ENCODE peak calls at places on chromosomes 6 and 20, in five cellular contexts. One of them, this sample, is unnamed.

GRCh38 chr6:128415387-128415786 is 105.0 kb downstream of the PTPRK start:
- DNase-seq in SK-N-SH: no peak
- DNase-seq in GM12878: no peak
- DNase-seq in K562: no peak
- DNase-seq in HepG2: no peak
- DNase-seq in this sample: no peak

GRCh38 chr20:39674842-39675241 is 712.7 kb downstream of the DHX35 start:
- DNase-seq in HepG2: no peak
- DNase-seq in K562: no peak
- DNase-seq in SK-N-SH: no peak
- DNase-seq in GM12878: no peak
- DNase-seq in this sample: no peak

GRCh38 chr20:25525857-25526256 is 59.5 kb downstream of the NINL start:
- DNase-seq in K562: no peak
- DNase-seq in HepG2: peak; percentile 97
- DNase-seq in GM12878: no peak
- DNase-seq in SK-N-SH: no peak
- DNase-seq in this sample: no peak

GRCh38 chr6:113182370-113183141 is 674.6 kb upstream of the MARCKS start:
- DNase-seq in GM12878: no peak
- DNase-seq in HepG2: peak; percentile 2
- DNase-seq in K562: no peak
- DNase-seq in SK-N-SH: no peak
- DNase-seq in this sample: no peak

GRCh38 chr20:25076731-25077609 is 5.0 kb downstream of the VSX1 start:
- DNase-seq in K562: no peak
- DNase-seq in GM12878: no peak
- DNase-seq in SK-N-SH: peak; percentile 48
- DNase-seq in HepG2: peak; percentile 82
- DNase-seq in this sample: peak; percentile 73

GRCh38 chr6:37502703-37503485 is 3.2 kb upstream of the CCDC167 start:
- DNase-seq in K562: no peak
- DNase-seq in SK-N-SH: no peak
- DNase-seq in GM12878: no peak
- DNase-seq in HepG2: no peak
- DNase-seq in this sample: no peak

GRCh38 chr6:167691566-167692312 is 135.0 kb upstream of the AFDN start:
- DNase-seq in GM12878: no peak
- DNase-seq in HepG2: no peak
- DNase-seq in SK-N-SH: no peak
- DNase-seq in K562: no peak
- DNase-seq in this sample: no peak

GRCh38 chr6:112222111-112222726 is 32.1 kb downstream of the LAMA4 start:
- DNase-seq in SK-N-SH: no peak
- DNase-seq in HepG2: no peak
- DNase-seq in K562: no peak
- DNase-seq in GM12878: no peak
- DNase-seq in this sample: no peak

GRCh38 chr6:56399250-56399671 is 151.9 kb upstream of the COL21A1 start:
- DNase-seq in SK-N-SH: no peak
- DNase-seq in K562: no peak
- DNase-seq in GM12878: no peak
- DNase-seq in HepG2: peak; percentile 93
- DNase-seq in this sample: no peak

GRCh38 chr20:49270177-49270576 is 7.7 kb downstream of the ZNFX1 start:
- DNase-seq in SK-N-SH: no peak
- DNase-seq in K562: no peak
- DNase-seq in GM12878: no peak
- DNase-seq in HepG2: no peak
- DNase-seq in this sample: no peak

GRCh38 chr6:169253745-169254238 is at the start of gene THBS2:
- DNase-seq in SK-N-SH: no peak
- DNase-seq in GM12878: no peak
- DNase-seq in K562: no peak
- DNase-seq in HepG2: no peak
- DNase-seq in this sample: no peak

GRCh38 chr6:108157972-108158441 is 7.8 kb upstream of the NR2E1 start:
- DNase-seq in HepG2: no peak
- DNase-seq in SK-N-SH: peak; percentile 54
- DNase-seq in K562: no peak
- DNase-seq in GM12878: no peak
- DNase-seq in this sample: no peak

GRCh38 chr6:108157234-108157971 is 8.4 kb upstream of the NR2E1 start:
- DNase-seq in GM12878: no peak
- DNase-seq in K562: no peak
- DNase-seq in SK-N-SH: peak; percentile 73
- DNase-seq in HepG2: no peak
- DNase-seq in this sample: no peak

GRCh38 chr6:108160009-108160408 is 5.8 kb upstream of the NR2E1 start:
- DNase-seq in K562: no peak
- DNase-seq in HepG2: no peak
- DNase-seq in GM12878: no peak
- DNase-seq in SK-N-SH: no peak
- DNase-seq in this sample: no peak

GRCh38 chr6:108156938-108157233 is 8.9 kb upstream of the NR2E1 start:
- DNase-seq in GM12878: no peak
- DNase-seq in SK-N-SH: no peak
- DNase-seq in HepG2: no peak
- DNase-seq in K562: no peak
- DNase-seq in this sample: no peak

DNA sequence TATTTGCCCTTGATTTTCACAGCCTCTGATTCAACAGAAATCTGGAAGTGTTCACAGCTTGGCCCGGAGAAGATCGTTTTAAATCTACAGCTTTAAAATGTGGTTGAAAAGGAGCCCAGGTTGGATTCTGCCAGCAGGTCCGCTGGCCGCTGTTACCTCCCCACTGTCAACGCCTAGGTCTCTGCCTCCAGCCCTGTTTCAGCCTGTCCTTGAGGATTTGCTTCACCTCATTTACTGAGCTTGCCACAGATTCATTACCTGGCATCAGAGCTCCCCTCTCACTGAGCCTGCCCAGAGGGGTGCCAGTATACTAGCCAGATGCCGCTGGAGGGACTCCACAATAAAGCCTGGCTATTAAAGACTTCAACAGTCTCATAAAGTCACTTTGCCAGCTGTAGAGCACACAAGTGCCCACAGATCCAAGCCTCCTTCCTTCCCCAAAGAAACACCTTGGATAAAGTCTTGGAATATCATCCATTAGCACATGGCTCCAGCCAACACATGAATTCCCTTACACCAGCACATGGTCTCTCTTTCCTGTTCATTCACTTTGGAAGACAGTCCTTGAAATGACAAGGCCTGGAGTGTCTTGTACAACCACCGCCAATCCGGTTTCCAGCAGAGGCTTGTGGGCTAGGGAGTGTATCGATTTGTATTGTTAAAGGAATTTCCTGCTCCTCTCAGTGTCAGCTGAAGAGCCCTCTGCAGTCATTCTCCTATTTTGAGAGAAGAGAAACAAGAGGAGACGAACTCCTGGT is 9.5 kb upstream of the NR2E1 start:
- DNase-seq in SK-N-SH: no peak
- DNase-seq in GM12878: no peak
- DNase-seq in K562: no peak
- DNase-seq in HepG2: peak; percentile 6
- DNase-seq in this sample: no peak
- TF ChIP-seq POLR2AphosphoS5 in SK-N-SH: no peak
- TF ChIP-seq POLR2AphosphoS5 in GM12878: no peak
- TF ChIP-seq POLR2AphosphoS5 in K562: no peak
- TF ChIP-seq POLR2AphosphoS5 in HepG2: no peak
- TF ChIP-seq POLR2AphosphoS5 in this sample: no peak

GRCh38 chr6:48553449-48553848 is 442.5 kb upstream of the PTCHD4 start:
- DNase-seq in GM12878: no peak
- DNase-seq in HepG2: no peak
- DNase-seq in K562: no peak
- DNase-seq in SK-N-SH: no peak
- DNase-seq in this sample: no peak
- TF ChIP-seq MAX in GM12878: no peak
- TF ChIP-seq MAX in HepG2: no peak
- TF ChIP-seq MAX in K562: no peak
- TF ChIP-seq MAX in SK-N-SH: no peak
- TF ChIP-seq MAX in this sample: no peak

GRCh38 chr6:28948782-28949486 is 25.1 kb upstream of the TRIM27 start:
- DNase-seq in GM12878: no peak
- DNase-seq in K562: no peak
- DNase-seq in SK-N-SH: no peak
- DNase-seq in HepG2: peak; percentile 66
- DNase-seq in this sample: no peak
- TF ChIP-seq REST in GM12878: no peak
- TF ChIP-seq REST in K562: no peak
- TF ChIP-seq REST in SK-N-SH: no peak
- TF ChIP-seq REST in HepG2: no peak
- TF ChIP-seq REST in this sample: no peak

GRCh38 chr6:73509851-73510250 is 11.0 kb downstream of the EEF1A1 start:
- DNase-seq in SK-N-SH: no peak
- DNase-seq in K562: no peak
- DNase-seq in GM12878: no peak
- DNase-seq in HepG2: no peak
- DNase-seq in this sample: no peak
- TF ChIP-seq POLR2AphosphoS5 in SK-N-SH: no peak
- TF ChIP-seq POLR2AphosphoS5 in K562: no peak
- TF ChIP-seq POLR2AphosphoS5 in GM12878: no peak
- TF ChIP-seq POLR2AphosphoS5 in HepG2: no peak
- TF ChIP-seq POLR2AphosphoS5 in this sample: no peak

DNA sequence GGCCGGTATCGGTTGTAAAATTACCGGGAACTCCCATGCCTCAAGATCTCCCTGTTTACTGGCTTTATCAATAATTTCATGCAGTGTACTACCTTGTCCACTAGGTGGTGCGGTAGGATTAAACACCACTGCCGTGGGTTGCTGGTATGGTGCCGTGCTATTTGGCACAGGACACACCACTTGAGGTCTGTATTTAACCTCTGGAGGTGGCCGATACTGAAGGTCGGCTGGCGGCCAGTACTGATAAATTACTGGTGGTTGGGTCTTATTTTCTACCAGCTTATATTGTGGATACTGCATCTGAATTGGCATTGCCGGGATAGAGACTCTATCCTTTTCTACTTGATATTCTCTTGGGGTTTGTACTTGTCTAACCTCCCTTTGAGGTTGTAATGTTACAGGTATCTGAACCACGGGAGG is 14.3 kb upstream of the PTCRA start:
- DNase-seq in K562: peak; percentile 74
- DNase-seq in GM12878: peak; percentile 54
- DNase-seq in HepG2: peak; percentile 92
- DNase-seq in SK-N-SH: peak; percentile 72
- DNase-seq in this sample: peak; percentile 83
- TF ChIP-seq MAX in K562: no peak
- TF ChIP-seq MAX in GM12878: no peak
- TF ChIP-seq MAX in HepG2: peak; percentile 39
- TF ChIP-seq MAX in SK-N-SH: no peak
- TF ChIP-seq MAX in this sample: no peak

DNA sequence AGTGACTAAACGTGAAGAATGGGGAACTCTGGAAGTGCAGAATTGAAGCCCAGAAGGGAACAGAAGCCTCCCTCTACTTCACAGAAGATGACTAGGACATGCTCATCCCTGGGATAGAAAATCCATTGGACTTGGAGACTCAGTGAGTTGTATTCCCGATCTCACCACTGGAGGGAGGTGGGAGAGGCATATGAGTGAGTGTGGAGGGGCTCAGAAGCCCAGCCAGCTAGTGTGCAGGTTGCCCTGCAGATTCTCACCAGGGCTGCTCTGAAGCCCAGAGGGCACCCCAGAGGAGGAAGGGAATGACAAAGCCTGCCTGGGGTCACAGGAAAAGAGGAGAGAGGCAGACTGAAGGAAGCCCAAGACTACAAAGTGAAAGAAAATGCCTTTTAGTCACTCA is 42.1 kb upstream of the HLA-E start:
- DNase-seq in SK-N-SH: no peak
- DNase-seq in HepG2: peak; percentile 47
- DNase-seq in GM12878: no peak
- DNase-seq in K562: no peak
- DNase-seq in this sample: peak; percentile 36
- TF ChIP-seq REST in SK-N-SH: no peak
- TF ChIP-seq REST in HepG2: no peak
- TF ChIP-seq REST in GM12878: no peak
- TF ChIP-seq REST in K562: no peak
- TF ChIP-seq REST in this sample: no peak

GRCh38 chr20:63626424-63627128 is at the start of gene GMEB2:
- DNase-seq in K562: peak; percentile 88
- DNase-seq in SK-N-SH: peak; percentile 95
- DNase-seq in GM12878: no peak
- DNase-seq in HepG2: peak; percentile 69
- DNase-seq in this sample: peak; percentile 21
- TF ChIP-seq POLR2AphosphoS5 in K562: no peak
- TF ChIP-seq POLR2AphosphoS5 in SK-N-SH: no peak
- TF ChIP-seq POLR2AphosphoS5 in GM12878: no peak
- TF ChIP-seq POLR2AphosphoS5 in HepG2: peak; percentile 47
- TF ChIP-seq POLR2AphosphoS5 in this sample: peak; percentile 67

DNA sequence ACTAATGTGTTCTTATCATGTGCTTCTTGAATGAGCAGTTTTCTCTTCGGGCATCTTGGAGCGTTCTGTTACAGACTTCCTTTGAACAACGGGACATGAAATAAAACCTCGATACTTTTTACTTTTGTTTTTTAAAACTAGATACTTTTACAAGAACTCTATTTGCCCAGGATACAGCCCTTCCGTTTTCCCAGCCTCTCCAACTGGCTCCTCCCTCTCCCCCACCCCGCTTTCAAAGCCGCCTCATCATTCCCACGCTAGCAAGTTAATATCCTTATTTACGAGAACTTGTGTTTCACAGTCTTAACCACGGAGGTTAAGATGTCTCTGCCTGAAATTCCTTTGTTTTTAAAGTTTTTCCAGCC is 259 bp upstream of the CFAP206 start:
- DNase-seq in HepG2: no peak
- DNase-seq in GM12878: no peak
- DNase-seq in K562: no peak
- DNase-seq in SK-N-SH: no peak
- DNase-seq in this sample: peak; percentile 12
- TF ChIP-seq MAX in HepG2: peak; percentile 1
- TF ChIP-seq MAX in GM12878: no peak
- TF ChIP-seq MAX in K562: no peak
- TF ChIP-seq MAX in SK-N-SH: peak; percentile 6
- TF ChIP-seq MAX in this sample: no peak

GRCh38 chr6:473356-473755 is 81.8 kb downstream of the IRF4 start:
- DNase-seq in K562: no peak
- DNase-seq in HepG2: no peak
- DNase-seq in SK-N-SH: no peak
- DNase-seq in GM12878: no peak
- DNase-seq in this sample: no peak
- TF ChIP-seq REST in K562: no peak
- TF ChIP-seq REST in HepG2: no peak
- TF ChIP-seq REST in SK-N-SH: no peak
- TF ChIP-seq REST in GM12878: no peak
- TF ChIP-seq REST in this sample: no peak